ENCODE peak calls at places on chromosomes 6 and 20, in five cellular contexts. K, Z, H, M and Q are unnamed samples.

GRCh38 chr6:152750694-152751093 is at the start of gene VIP:
- DNase-seq in M (no peak), K (peak), Z (peak), H (no peak), Q (peak)

GRCh38 chr6:137361701-137362100 is 132.5 kb downstream of the OLIG3 start:
- DNase-seq in H (no peak), Z (peak), K (no peak), M (no peak), Q (no peak)

GRCh38 chr20:63732118-63733095 is 4.1 kb upstream of the LIME1 start:
- DNase-seq in Z (no peak), K (no peak), H (no peak), M (no peak), Q (no peak)

GRCh38 chr6:76682842-76683241 is 610.4 kb upstream of the IMPG1 start:
- DNase-seq in K (peak), H (no peak), M (no peak), Z (peak), Q (no peak)

GRCh38 chr6:20377623-20378265 is 23.9 kb upstream of the E2F3 start:
- DNase-seq in Z (peak), M (no peak), K (no peak), H (no peak), Q (no peak)

GRCh38 chr6:4102687-4103244 is 23.8 kb upstream of the FAM217A start:
- DNase-seq in Z (no peak), K (no peak), M (no peak), H (no peak), Q (no peak)

GRCh38 chr20:25496968-25497401 is 88.3 kb downstream of the NINL start:
- DNase-seq in K (no peak), Z (peak), M (no peak), H (no peak), Q (no peak)

GRCh38 chr6:6803180-6803978 is 214.9 kb downstream of the LY86 start:
- DNase-seq in Z (no peak), H (peak), M (no peak), K (no peak), Q (no peak)

GRCh38 chr6:154481541-154482013 is 28.9 kb downstream of the CNKSR3 start:
- DNase-seq in K (no peak), H (no peak), Z (no peak), M (no peak), Q (no peak)

GRCh38 chr6:156934054-156934424 is 156.9 kb downstream of the ARID1B start:
- DNase-seq in H (no peak), K (no peak), Z (no peak), M (no peak), Q (no peak)

GRCh38 chr6:5084192-5084786 is 852 bp upstream of the PPP1R3G start:
- DNase-seq in M (peak), Z (no peak), K (peak), H (no peak), Q (peak)

GRCh38 chr6:47098570-47098993 is 56.5 kb upstream of the ADGRF1 start:
- DNase-seq in M (no peak), K (no peak), H (no peak), Z (peak), Q (no peak)

GRCh38 chr20:60718743-60719142 is 533.3 kb upstream of the CDH4 start:
- DNase-seq in H (no peak), Z (no peak), M (no peak), K (peak), Q (peak)

GRCh38 chr20:50868509-50869495 is 62.4 kb downstream of the ADNP start:
- DNase-seq in H (no peak), Z (peak), M (no peak), K (no peak), Q (no peak)

GRCh38 chr6:24428615-24429014 is 25.9 kb downstream of the MRS2 start:
- DNase-seq in M (no peak), H (no peak), Z (peak), K (no peak), Q (no peak)

GRCh38 chr6:149513915-149514314 is 29.1 kb upstream of the ZC3H12D start:
- DNase-seq in K (no peak), M (no peak), H (no peak), Z (no peak), Q (no peak)

GRCh38 chr20:41171736-41172295 is 34.5 kb downstream of the PLCG1 start:
- DNase-seq in K (no peak), H (no peak), M (no peak), Z (no peak), Q (no peak)

GRCh38 chr6:128567029-128567428 is 46.6 kb upstream of the PTPRK start:
- DNase-seq in H (no peak), M (no peak), K (no peak), Z (no peak), Q (no peak)

GRCh38 chr20:60057866-60058807 is 99.9 kb downstream of the CDH26 start:
- DNase-seq in M (peak), H (peak), K (peak), Z (peak), Q (no peak)

GRCh38 chr6:119078449-119079287 is at the start of gene FAM184A:
- DNase-seq in Z (peak), K (peak), H (peak), M (peak), Q (peak)

GRCh38 chr6:56357616-56358373 is 110.4 kb upstream of the COL21A1 start:
- DNase-seq in H (no peak), K (no peak), Z (no peak), M (no peak), Q (no peak)

GRCh38 chr6:2990179-2990931 is 9.3 kb upstream of the NQO2 start:
- DNase-seq in M (no peak), H (peak), K (peak), Z (peak), Q (peak)

GRCh38 chr6:73509851-73510250 is 11.0 kb downstream of the EEF1A1 start:
- DNase-seq in M (no peak), H (no peak), K (no peak), Z (no peak), Q (no peak)

GRCh38 chr6:116866281-116866871 is 10.7 kb upstream of the RFX6 start:
- DNase-seq in K (peak), H (no peak), Z (peak), M (no peak), Q (no peak)

GRCh38 chr6:1178590-1178989 is 133.3 kb upstream of the FOXQ1 start:
- DNase-seq in K (no peak), M (no peak), H (no peak), Z (no peak), Q (no peak)

GRCh38 chr20:14114049-14114448 is 118.7 kb downstream of the MACROD2 start:
- DNase-seq in Z (no peak), H (no peak), K (peak), M (no peak), Q (no peak)
- TF ChIP-seq CTCF in Z (no peak), H (no peak), K (no peak), M (no peak), Q (no peak)

GRCh38 chr6:144482142-144482541 is 197.0 kb downstream of the UTRN start:
- DNase-seq in K (peak), H (peak), M (peak), Z (peak), Q (peak)
- TF ChIP-seq CTCF in K (peak), H (no peak), M (peak), Z (peak), Q (peak)

GRCh38 chr6:42834056-42834455 is 45.4 kb upstream of the RPL7L1 start:
- DNase-seq in M (no peak), K (no peak), H (no peak), Z (no peak), Q (no peak)

GRCh38 chr6:42829561-42830092 is 47.8 kb downstream of the BICRAL start:
- DNase-seq in K (no peak), M (no peak), Z (no peak), H (no peak), Q (no peak)

GRCh38 chr6:42831237-42831636 is 48.2 kb upstream of the RPL7L1 start:
- DNase-seq in K (no peak), H (no peak), Z (no peak), M (no peak), Q (no peak)
- TF ChIP-seq CTCF in K (no peak), H (no peak), Z (no peak), M (no peak), Q (no peak)

GRCh38 chr6:17093692-17094091 is 8.2 kb upstream of the STMND1 start:
- DNase-seq in H (no peak), K (peak), M (no peak), Z (no peak), Q (no peak)
- TF ChIP-seq CTCF in H (no peak), K (peak), M (no peak), Z (peak), Q (peak)

DNA sequence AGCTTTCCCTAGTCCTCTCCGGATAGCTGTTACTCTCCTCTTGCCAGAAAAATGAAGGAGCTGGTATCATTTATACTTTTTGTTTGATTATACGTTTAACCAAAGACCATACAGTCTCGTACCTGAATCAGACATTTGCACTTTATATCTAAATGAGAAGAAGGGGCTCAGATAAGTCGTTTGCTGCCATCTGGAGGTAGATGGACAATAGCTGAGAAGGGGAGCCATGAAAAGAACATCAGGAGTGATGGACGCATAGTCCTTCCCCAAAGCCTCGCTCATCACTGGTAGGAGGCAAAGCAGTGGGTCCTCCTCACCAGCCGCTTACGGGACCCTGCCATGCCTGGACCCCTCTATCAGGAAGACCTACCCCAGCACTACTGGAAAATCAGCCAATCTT is 45.4 kb downstream of the RPF2 start:
- DNase-seq in Z (no peak), H (no peak), M (no peak), K (no peak), Q (no peak)
- TF ChIP-seq CTCF in Z (no peak), H (no peak), M (peak), K (peak), Q (no peak)

GRCh38 chr20:6185268-6185667 is 62.4 kb upstream of the FERMT1 start:
- DNase-seq in K (peak), H (no peak), M (no peak), Z (no peak), Q (no peak)

GRCh38 chr20:6180531-6180930 is 57.7 kb upstream of the FERMT1 start:
- DNase-seq in Z (no peak), K (no peak), H (no peak), M (no peak), Q (no peak)

GRCh38 chr20:6178537-6178936 is 55.7 kb upstream of the FERMT1 start:
- DNase-seq in K (peak), H (no peak), Z (peak), M (no peak), Q (peak)

GRCh38 chr20:6184086-6184485 is 61.3 kb upstream of the FERMT1 start:
- DNase-seq in Z (no peak), H (no peak), K (peak), M (no peak), Q (no peak)
- TF ChIP-seq CTCF in Z (no peak), H (no peak), K (peak), M (no peak), Q (no peak)

DNA sequence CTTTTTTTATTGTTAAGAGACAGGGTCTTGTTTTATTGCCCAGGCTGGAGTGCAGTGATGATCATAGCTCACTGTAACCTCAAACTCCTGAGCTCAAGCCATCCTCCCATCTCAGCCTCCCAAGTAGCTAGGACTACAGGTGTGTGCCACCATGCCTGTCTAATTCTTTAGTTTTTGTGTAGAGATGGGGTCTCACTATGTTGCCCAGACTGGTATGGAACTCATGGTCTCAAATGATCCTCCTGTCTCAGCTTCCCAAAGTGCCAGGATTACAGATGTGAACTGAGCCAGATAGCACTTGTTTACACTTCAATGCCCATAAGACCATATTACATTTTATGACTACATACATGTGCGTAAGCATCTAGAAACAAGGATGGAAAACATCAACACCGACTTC is 18.1 kb downstream of the EIF2S2 start:
- DNase-seq in Z (no peak), H (no peak), K (no peak), M (no peak), Q (no peak)
- TF ChIP-seq CTCF in Z (no peak), H (no peak), K (no peak), M (no peak), Q (no peak)

DNA sequence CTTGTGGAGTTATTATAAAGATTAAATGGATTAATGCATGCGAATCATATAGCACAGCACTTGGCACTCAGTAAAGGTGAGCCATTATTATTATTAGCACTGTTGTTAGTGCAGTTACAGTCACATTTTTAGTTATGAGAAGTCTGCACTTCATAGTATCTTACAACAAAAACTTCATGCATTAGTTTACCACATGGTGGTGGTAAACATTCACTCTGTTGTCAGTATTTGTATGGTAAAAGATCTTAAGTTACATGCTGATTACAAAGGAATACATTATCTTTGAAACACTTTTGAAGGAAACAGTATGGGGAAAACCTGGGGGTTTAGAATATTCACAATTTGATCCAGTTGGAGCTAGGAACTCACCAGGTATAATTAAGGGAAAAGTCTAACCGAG is 20.8 kb downstream of the TMEM14A start:
- DNase-seq in Z (peak), M (no peak), K (no peak), H (no peak), Q (no peak)
- TF ChIP-seq CTCF in Z (no peak), M (no peak), K (no peak), H (no peak), Q (no peak)

GRCh38 chr20:46894579-46894958 is at the start of gene EYA2:
- DNase-seq in Z (no peak), K (peak), H (no peak), M (peak), Q (peak)
- TF ChIP-seq CTCF in Z (no peak), K (no peak), H (no peak), M (no peak), Q (no peak)

DNA sequence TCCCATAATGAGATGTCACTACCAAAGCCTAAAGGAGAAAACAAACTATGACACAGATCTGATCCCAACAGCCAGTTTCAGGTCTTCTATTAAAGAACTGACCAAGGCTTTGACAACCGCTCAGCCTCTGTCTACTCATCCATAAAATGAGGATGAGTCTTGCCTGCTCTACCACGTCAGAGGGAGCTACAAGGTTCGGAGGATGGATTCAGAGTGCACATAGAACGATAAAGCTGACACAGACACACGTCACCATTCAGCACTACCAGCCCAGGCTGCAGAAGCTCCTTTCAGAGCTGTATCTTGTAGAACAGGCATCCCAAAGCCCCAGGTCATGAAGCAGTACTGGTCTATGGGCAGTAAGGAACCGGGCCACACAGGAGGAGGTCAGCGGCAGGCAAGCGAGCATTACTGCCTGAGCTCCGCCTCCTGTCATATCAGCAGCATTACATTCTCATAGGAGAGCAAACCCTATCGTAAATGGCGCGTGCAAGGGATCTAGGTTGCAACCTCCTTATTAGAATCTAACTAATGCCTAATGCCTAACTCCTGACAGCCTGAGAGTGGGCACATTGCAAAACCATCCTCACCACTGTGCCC is 25.1 kb downstream of the KIF16B start:
- DNase-seq in H (no peak), K (no peak), Z (no peak), M (no peak), Q (no peak)
- TF ChIP-seq CTCF in H (no peak), K (no peak), Z (no peak), M (no peak), Q (no peak)